ENCODE peak calls at places on chromosomes 16 and 17, in eight cellular contexts. E is fibroblast of pulmonary artery, Z is cardiac fibroblast, M is fibroblast of mammary gland, J is adrenal gland, V is GM06990, B is psoas muscle, X is NB4. T is an unnamed sample.

GRCh38 chr17:66610734-66611133 is 224.2 kb upstream of the CACNG5 start:
- DNase-seq in E (no peak), Z (no peak), M (no peak), J (no peak), V (no peak), B (no peak), X (no peak), T (no peak)

GRCh38 chr17:27550291-27550930 is 80.6 kb upstream of the LGALS9 start:
- DNase-seq in E (no peak), Z (no peak), M (no peak), J (no peak), V (no peak), B (no peak), X (no peak), T (no peak)

GRCh38 chr17:2025220-2025621 is at the start of gene RTN4RL1:
- DNase-seq in E (peak; percentile 32), Z (peak; percentile 64), M (peak; percentile 51), J (peak; percentile 82), V (peak; percentile 45), B (peak; percentile 67), X (peak; percentile 69), T (no peak)

GRCh38 chr17:79949646-79950292 is 85.9 kb downstream of the TBC1D16 start:
- DNase-seq in E (no peak), Z (no peak), M (no peak), J (no peak), V (no peak), B (no peak), X (peak; percentile 65), T (no peak)

GRCh38 chr17:64212122-64212521 is 50.9 kb downstream of the TEX2 start:
- DNase-seq in E (peak; percentile 24), Z (peak; percentile 34), M (peak; percentile 70), J (no peak), V (no peak), B (no peak), X (no peak), T (no peak)

GRCh38 chr16:89921131-89921698 is 1.9 kb upstream of the TUBB3 start:
- DNase-seq in E (no peak), Z (no peak), M (no peak), J (peak; percentile 67), V (no peak), B (no peak), X (peak; percentile 78), T (no peak)

GRCh38 chr17:48236681-48237134 is 129.1 kb downstream of the SNX11 start:
- DNase-seq in E (peak; percentile 91), Z (peak; percentile 66), M (peak; percentile 70), J (peak; percentile 44), V (peak; percentile 25), B (no peak), X (no peak), T (no peak)

GRCh38 chr17:57761887-57762286 is 16.8 kb upstream of the CCDC182 start:
- DNase-seq in E (no peak), Z (no peak), M (no peak), J (no peak), V (no peak), B (no peak), X (no peak), T (no peak)

GRCh38 chr16:62832214-62832613 is 796.0 kb upstream of the CDH8 start:
- DNase-seq in E (no peak), Z (no peak), M (no peak), J (no peak), V (no peak), B (no peak), X (no peak), T (no peak)

GRCh38 chr17:48134912-48135480 is 27.4 kb downstream of the SNX11 start:
- DNase-seq in E (no peak), Z (no peak), M (no peak), J (no peak), V (no peak), B (no peak), X (peak; percentile 16), T (no peak)

GRCh38 chr17:40319651-40320550 is 10.9 kb downstream of the RARA start:
- DNase-seq in E (no peak), Z (no peak), M (peak; percentile 52), J (peak; percentile 59), V (no peak), B (peak; percentile 67), X (peak; percentile 49), T (no peak)

GRCh38 chr16:3036726-3037315 is at the start of gene BICDL2:
- DNase-seq in E (no peak), Z (no peak), M (no peak), J (no peak), V (no peak), B (no peak), X (no peak), T (no peak)

GRCh38 chr16:53090591-53091507 is 36.1 kb downstream of the CHD9 start:
- DNase-seq in E (peak; percentile 100), Z (peak; percentile 100), M (peak; percentile 100), J (peak; percentile 85), V (peak; percentile 73), B (peak; percentile 94), X (peak; percentile 90), T (no peak)
- H3K4me3 ChIP-seq in E (peak overlapping the region; percentile 29), Z (peak overlapping the region; percentile 22), M (peak overlapping the region; percentile 22), J (peak overlapping the region; percentile 7), V (peak overlapping the region; percentile 50), B (peak overlapping the region; percentile 26), X (peak overlapping the region; percentile 27), T (peak overlapping the region; percentile 35)

GRCh38 chr16:21598676-21599157 is 660 bp upstream of the METTL9 start:
- DNase-seq in E (no peak), Z (no peak), M (no peak), J (no peak), V (no peak), B (no peak), X (peak; percentile 43), T (no peak)

GRCh38 chr16:21597571-21598030 is 1.8 kb upstream of the METTL9 start:
- DNase-seq in E (no peak), Z (no peak), M (no peak), J (no peak), V (no peak), B (no peak), X (no peak), T (no peak)

GRCh38 chr16:21602785-21603184 is 3.4 kb downstream of the METTL9 start:
- DNase-seq in E (no peak), Z (no peak), M (no peak), J (no peak), V (no peak), B (no peak), X (no peak), T (no peak)

GRCh38 chr16:21599994-21600773 is 807 bp downstream of the METTL9 start:
- DNase-seq in E (peak; percentile 44), Z (peak; percentile 41), M (peak; percentile 48), J (peak; percentile 28), V (peak; percentile 57), B (no peak), X (peak; percentile 66), T (no peak)

GRCh38 chr16:21599158-21599993 is at the start of gene METTL9:
- DNase-seq in E (peak; percentile 95), Z (peak; percentile 97), M (peak; percentile 91), J (peak; percentile 95), V (peak; percentile 98), B (peak; percentile 93), X (peak; percentile 96), T (peak; percentile 76)
- TF ChIP-seq CTCF in E (no peak), Z (no peak), M (no peak), J (peak; percentile 11), V (no peak), B (no peak), X (no peak), T (no peak)

GRCh38 chr17:29019475-29020181 is 13.8 kb upstream of the SEZ6 start:
- DNase-seq in E (no peak), Z (no peak), M (no peak), J (peak; percentile 7), V (no peak), B (no peak), X (no peak), T (no peak)
- H3K4me3 ChIP-seq in E (no peak overlapping the region), Z (no peak overlapping the region), M (no peak overlapping the region), J (no peak overlapping the region), V (no peak overlapping the region), B (no peak overlapping the region), X (no peak overlapping the region), T (no peak overlapping the region)

GRCh38 chr17:75153854-75154194 is 488 bp downstream of the JPT1 start:
- DNase-seq in E (no peak), Z (no peak), M (no peak), J (peak; percentile 31), V (peak; percentile 58), B (no peak), X (no peak), T (no peak)

GRCh38 chr17:75151893-75152292 is 2.4 kb downstream of the JPT1 start:
- DNase-seq in E (peak; percentile 9), Z (no peak), M (no peak), J (no peak), V (no peak), B (no peak), X (no peak), T (peak; percentile 31)

GRCh38 chr17:75154195-75155106 is at the start of gene JPT1:
- DNase-seq in E (peak; percentile 99), Z (peak; percentile 99), M (peak; percentile 98), J (peak; percentile 100), V (peak; percentile 96), B (peak; percentile 97), X (peak; percentile 99), T (peak; percentile 98)

GRCh38 chr17:75152523-75152922 is 1.8 kb downstream of the JPT1 start:
- DNase-seq in E (peak; percentile 11), Z (no peak), M (no peak), J (no peak), V (no peak), B (no peak), X (no peak), T (no peak)

DNA sequence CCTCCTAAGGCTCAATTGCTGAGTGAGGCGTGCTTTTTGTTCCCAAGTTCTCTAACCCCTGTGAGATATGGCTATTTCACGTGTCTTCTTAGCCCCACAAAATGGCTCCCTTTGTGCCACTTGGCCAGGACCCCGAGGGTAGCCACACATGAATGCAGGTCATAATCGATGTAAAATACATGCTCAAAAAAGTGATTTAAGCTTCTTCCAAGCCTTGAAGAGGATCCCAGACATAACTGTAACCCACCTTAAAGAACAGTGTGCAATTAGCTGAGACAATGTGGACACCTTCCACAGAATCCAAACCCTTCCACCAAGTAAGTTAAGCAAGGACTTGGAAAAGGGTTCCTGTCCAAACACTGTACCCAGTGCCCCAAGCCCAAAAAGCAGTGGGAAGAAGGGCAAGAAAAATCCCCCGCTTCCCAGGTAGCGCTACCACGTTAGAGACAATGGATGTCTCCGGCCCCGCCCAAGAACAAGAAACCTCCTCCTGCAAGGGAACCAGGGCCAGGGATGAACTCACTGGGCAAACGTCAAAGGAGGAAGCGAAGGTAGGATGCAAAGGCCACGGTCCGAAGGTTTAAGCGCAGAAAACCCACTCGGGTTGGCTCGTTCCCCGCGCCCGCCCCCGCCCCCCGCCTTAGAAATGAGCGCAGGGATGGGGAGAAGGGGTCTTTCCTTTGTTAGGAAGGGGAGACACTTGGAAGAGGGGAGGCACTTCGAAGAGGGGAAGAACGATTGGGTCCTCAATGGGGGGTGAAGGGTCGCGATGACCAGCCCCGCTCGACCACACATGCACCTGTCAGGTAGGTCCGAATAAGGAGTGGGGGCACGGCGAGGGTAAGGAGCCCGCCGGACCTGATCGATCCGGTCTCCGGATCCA is 1.1 kb downstream of the JPT1 start:
- DNase-seq in E (peak; percentile 24), Z (peak; percentile 25), M (peak; percentile 37), J (peak; percentile 27), V (peak; percentile 34), B (no peak), X (peak; percentile 63), T (no peak)
- TF ChIP-seq CTCF in E (no peak), Z (no peak), M (no peak), J (no peak), V (no peak), B (no peak), X (no peak), T (no peak)

GRCh38 chr16:81003610-81004460 is 2.9 kb downstream of the CMC2 start:
- DNase-seq in E (peak; percentile 42), Z (peak; percentile 49), M (peak; percentile 53), J (peak; percentile 15), V (no peak), B (no peak), X (no peak), T (no peak)
- H3K4me3 ChIP-seq in E (peak overlapping the region; percentile 24), Z (peak overlapping the region; percentile 33), M (peak overlapping the region; percentile 19), J (peak overlapping the region; percentile 14), V (peak overlapping the region; percentile 94), B (peak overlapping the region; percentile 44), X (peak overlapping the region; percentile 65), T (peak overlapping the region; percentile 88)

T was measured in GM12864.